ENCODE peak calls at places on chromosomes 4 and X, in four cellular contexts. A is HepG2, E is SK-N-SH, O is K562. C is an unnamed sample.
A peak's percentile ranks its signal among the peaks of the same experiment; 100 is the strongest.

GRCh38 chr4:152010680-152011079 is 249.9 kb upstream of the GATB start:
- DNase-seq in A (no peak), O (no peak), E (no peak), C (no peak)

GRCh38 chr4:140076307-140076706 is 77.7 kb downstream of the MAML3 start:
- DNase-seq in E (no peak), A (no peak), O (no peak), C (no peak)

GRCh38 chr4:152476796-152477195 is 59.1 kb downstream of the FBXW7 start:
- DNase-seq in A (no peak), O (no peak), E (no peak), C (no peak)

GRCh38 chrX:135328421-135329005 is 19.2 kb downstream of the ETDC start:
- DNase-seq in A (no peak), O (no peak), E (no peak), C (no peak)

GRCh38 chr4:105246712-105247111 is 100.0 kb downstream of the TET2 start:
- DNase-seq in E (no peak), A (no peak), O (no peak), C (no peak)

GRCh38 chrX:22095306-22095705 is 63.2 kb downstream of the PHEX start:
- DNase-seq in E (no peak), O (no peak), A (no peak), C (no peak)

GRCh38 chr4:175435437-175435836 is 376.6 kb downstream of the GPM6A start:
- DNase-seq in E (peak; percentile 37), A (no peak), O (no peak), C (no peak)

GRCh38 chr4:1022739-1023066 is 11.3 kb downstream of the FGFRL1 start:
- DNase-seq in A (no peak), E (no peak), O (no peak), C (no peak)

GRCh38 chr4:153005914-153006381 is 69.8 kb downstream of the FHDC1 start:
- DNase-seq in E (no peak), A (no peak), O (no peak), C (no peak)

GRCh38 chr4:14110407-14110806 is 482.9 kb upstream of the BOD1L1 start:
- DNase-seq in A (no peak), O (no peak), E (no peak), C (no peak)
- TF ChIP-seq NFIC in A (no peak), O (no peak), E (peak; percentile 42), C (no peak)

DNA sequence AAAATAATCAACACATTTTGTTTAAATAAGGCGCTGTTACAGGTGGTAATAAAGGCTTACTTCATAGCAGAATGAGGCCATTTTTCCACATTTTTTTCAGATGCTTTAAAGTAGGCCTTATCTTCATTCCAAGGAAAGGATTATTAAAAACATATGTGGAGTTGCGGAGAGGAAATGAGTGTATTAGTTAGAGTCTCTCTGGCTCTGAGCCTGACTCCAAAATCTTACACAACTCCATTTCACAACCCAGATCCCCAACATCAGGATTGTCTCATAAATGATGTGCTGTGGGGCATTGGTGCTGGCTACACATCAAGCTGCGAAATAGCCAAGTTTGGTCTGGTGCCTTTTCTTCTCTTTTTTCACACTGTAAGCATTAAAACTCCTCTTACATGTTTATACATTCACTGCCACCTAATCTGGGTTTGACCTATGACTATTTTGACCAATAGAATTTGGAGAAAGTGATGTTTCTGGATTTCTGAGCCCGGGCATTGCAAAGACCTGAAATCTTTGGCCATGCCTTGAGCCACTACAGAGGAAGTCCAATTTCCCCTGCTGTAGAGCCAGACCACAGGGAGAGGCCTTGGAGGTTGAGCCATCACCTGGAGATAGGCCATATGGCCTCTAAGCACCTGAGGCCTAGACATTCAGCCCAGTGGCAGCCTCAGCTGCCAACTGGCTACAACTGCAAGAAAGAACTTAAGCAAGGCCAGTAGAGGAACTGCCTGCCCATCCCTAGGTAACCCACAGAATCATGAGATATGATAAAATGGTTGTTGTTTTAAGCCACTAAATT is 16.7 kb upstream of the SOD3 start:
- DNase-seq in E (no peak), A (no peak), O (no peak), C (no peak)
- TF ChIP-seq TAF1 in E (no peak), A (no peak), O (no peak), C (no peak)

GRCh38 chr4:147773261-147774184 is 41.6 kb downstream of the ARHGAP10 start:
- DNase-seq in A (no peak), E (no peak), O (no peak), C (no peak)
- TF ChIP-seq MAX in A (no peak), E (no peak), O (no peak), C (no peak)

GRCh38 chr4:70737409-70737808 is 15.6 kb downstream of the RUFY3 start:
- DNase-seq in E (no peak), O (no peak), A (no peak), C (no peak)

GRCh38 chr4:70737006-70737405 is 15.2 kb downstream of the RUFY3 start:
- DNase-seq in E (no peak), O (no peak), A (no peak), C (no peak)

GRCh38 chr4:70739496-70740337 is 18.0 kb downstream of the RUFY3 start:
- DNase-seq in A (peak; percentile 13), E (no peak), O (no peak), C (no peak)

GRCh38 chr4:70734971-70735370 is 13.2 kb downstream of the RUFY3 start:
- DNase-seq in A (no peak), O (no peak), E (no peak), C (no peak)

DNA sequence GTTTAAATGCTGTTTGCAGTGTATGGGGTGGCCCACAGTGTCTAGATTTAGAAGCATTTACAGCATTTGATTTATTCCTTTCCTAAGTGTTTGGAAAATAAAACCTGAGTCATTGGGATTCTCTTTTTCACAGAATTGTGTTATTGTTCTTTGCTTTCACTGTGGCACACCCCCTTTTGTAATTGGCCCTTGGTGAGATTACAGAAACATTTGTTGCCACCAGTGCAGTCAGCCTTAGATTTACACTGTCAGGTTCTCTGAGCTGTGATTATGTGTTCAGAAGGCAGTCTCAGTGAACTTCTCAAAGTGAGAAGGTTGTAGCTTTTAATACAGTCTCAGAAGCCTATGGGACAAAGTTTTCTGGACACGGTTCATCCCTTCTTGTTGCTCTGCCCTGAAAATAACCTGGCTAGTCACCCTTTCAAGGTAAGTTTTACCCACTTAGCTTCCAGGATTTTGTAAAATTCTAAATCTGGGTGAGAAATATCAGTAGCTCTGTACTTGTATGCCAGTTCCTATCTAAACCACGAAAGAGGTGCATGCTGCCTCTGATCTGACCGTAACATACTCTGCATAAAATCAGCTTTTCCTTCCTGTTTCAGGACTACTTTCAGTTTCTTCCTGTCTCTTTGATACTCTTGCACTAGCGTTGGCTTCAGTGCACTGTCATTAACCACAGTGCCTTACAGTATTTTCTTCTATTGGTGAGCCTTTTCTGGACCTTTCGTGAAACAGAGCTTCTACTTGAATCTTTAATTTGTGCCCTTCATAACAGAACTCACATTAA is 12.6 kb downstream of the RUFY3 start:
- DNase-seq in O (no peak), A (peak; percentile 12), E (no peak), C (peak; percentile 74)
- TF ChIP-seq NFIC in O (no peak), A (no peak), E (no peak), C (peak; percentile 84)

GRCh38 chr4:100913685-100914084 is 395.9 kb upstream of the EMCN start:
- DNase-seq in A (no peak), E (no peak), O (no peak), C (no peak)
- TF ChIP-seq TAF1 in A (no peak), E (no peak), O (no peak), C (no peak)

GRCh38 chr4:160026720-160027119 is 923.8 kb downstream of the RAPGEF2 start:
- DNase-seq in A (no peak), E (no peak), O (no peak), C (no peak)
- TF ChIP-seq MAX in A (no peak), E (no peak), O (no peak), C (no peak)

GRCh38 chr4:73865697-73866096 is 3.5 kb upstream of the CXCL1 start:
- DNase-seq in E (no peak), O (no peak), A (no peak), C (no peak)

GRCh38 chr4:73862357-73862756 is 6.8 kb upstream of the CXCL1 start:
- DNase-seq in E (no peak), O (no peak), A (no peak), C (no peak)

GRCh38 chr4:73864973-73865372 is 4.2 kb upstream of the CXCL1 start:
- DNase-seq in O (no peak), A (no peak), E (no peak), C (no peak)

GRCh38 chr4:73866236-73866635 is 3.0 kb upstream of the CXCL1 start:
- DNase-seq in O (no peak), E (no peak), A (no peak), C (no peak)

DNA sequence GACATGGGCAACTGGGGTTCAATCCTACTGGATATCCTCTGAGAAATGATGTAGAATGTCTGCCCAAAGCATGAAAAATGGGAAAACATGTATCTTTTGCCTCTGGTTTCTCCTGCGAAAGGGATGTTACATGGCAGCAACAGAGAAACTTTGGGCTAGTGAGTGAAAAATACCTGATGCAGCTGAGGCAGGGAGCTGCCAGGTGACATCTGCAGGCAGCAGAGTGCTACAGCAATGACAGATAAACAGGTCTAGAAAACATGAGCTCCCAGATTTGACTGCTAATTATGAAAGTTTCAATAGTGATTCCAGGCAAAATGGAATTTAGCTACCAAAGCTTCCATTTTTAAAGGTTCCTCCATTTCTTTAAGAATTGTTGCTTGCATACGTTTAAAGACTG is 4.8 kb upstream of the CXCL1 start:
- DNase-seq in A (peak; percentile 11), E (no peak), O (peak; percentile 46), C (no peak)
- TF ChIP-seq NFIC in A (no peak), E (no peak), O (no peak), C (no peak)

DNA sequence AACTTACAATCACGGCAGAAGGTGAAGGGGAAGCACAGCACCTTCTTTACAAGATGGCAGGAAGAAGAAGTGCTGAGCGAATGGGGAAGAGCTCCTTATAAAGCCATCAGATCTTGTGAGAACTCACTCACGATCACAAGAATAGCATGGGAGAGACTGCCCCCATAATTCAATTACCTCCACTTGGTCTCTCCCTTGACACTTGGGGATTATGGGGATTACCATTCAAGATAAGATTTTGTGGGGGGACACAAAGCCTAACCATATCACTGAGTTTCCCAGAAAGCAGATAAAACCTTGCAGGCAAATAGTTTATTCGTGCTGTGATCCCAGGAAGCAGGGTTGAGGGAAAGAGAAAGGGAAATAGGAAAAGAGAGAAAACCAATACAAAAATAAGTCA is 69.0 kb upstream of the GYPA start:
- DNase-seq in O (no peak), A (no peak), E (no peak), C (no peak)
- TF ChIP-seq TAF1 in O (no peak), A (no peak), E (no peak), C (no peak)

GRCh38 chr4:41550308-41550707 is 12.4 kb downstream of the LIMCH1 start:
- DNase-seq in A (no peak), E (no peak), O (no peak), C (no peak)
- TF ChIP-seq MAX in A (no peak), E (no peak), O (no peak), C (no peak)